ENCODE peak calls at places on chromosomes 3 and 15, in four cellular contexts. L is A549; Y is AG04449; K is activated CD4-positive, alpha-beta T cell treated with anti-CD3 and anti-CD28 coated beads for 24 hours. N is an unnamed sample.

GRCh38 chr15:64753419-64754185 is 21.8 kb downstream of the RBPMS2 start:
- DNase-seq in Y (no peak), L (no peak), K (no peak), N (no peak)

GRCh38 chr3:190205739-190206138 is 85.0 kb upstream of the P3H2 start:
- DNase-seq in Y (no peak), L (peak), K (no peak), N (no peak)

GRCh38 chr3:128559486-128560225 is 66.7 kb upstream of the GATA2 start:
- DNase-seq in Y (no peak), L (no peak), K (no peak), N (no peak)

GRCh38 chr3:8110966-8111798 is 390.4 kb upstream of the LMCD1 start:
- DNase-seq in L (peak), K (peak), Y (no peak), N (peak)

GRCh38 chr15:69723404-69724097 is 270.9 kb downstream of the RPLP1 start:
- DNase-seq in Y (no peak), L (no peak), K (no peak), N (no peak)

GRCh38 chr15:70100495-70101331 is 3.0 kb upstream of the TLE3 start:
- DNase-seq in Y (no peak), K (peak), L (peak), N (no peak)

GRCh38 chr15:63483521-63484371 is 20.6 kb upstream of the USP3 start:
- DNase-seq in K (no peak), Y (no peak), L (no peak), N (no peak)

GRCh38 chr3:122578110-122578740 is 775 bp downstream of the PARP15 start:
- DNase-seq in L (no peak), K (no peak), Y (no peak), N (no peak)

GRCh38 chr3:55884491-55885285 is 397.6 kb upstream of the WNT5A start:
- DNase-seq in K (no peak), Y (no peak), L (no peak), N (no peak)

GRCh38 chr3:16477054-16477453 is 36.4 kb downstream of the RFTN1 start:
- DNase-seq in Y (no peak), K (no peak), L (no peak), N (no peak)

GRCh38 chr3:65888980-65889706 is 149.6 kb downstream of the MAGI1 start:
- DNase-seq in K (no peak), Y (peak), L (peak), N (no peak)

GRCh38 chr3:164479406-164479805 is 598.9 kb downstream of the SI start:
- DNase-seq in L (no peak), Y (no peak), K (no peak), N (no peak)

GRCh38 chr3:56157693-56158092 is 310.6 kb downstream of the ERC2 start:
- DNase-seq in Y (no peak), L (no peak), K (no peak), N (no peak)

GRCh38 chr3:58487140-58487886 is 4.6 kb upstream of the KCTD6 start:
- DNase-seq in Y (no peak), L (no peak), K (no peak), N (no peak)

GRCh38 chr3:73622135-73622534 is 2.6 kb downstream of the PDZRN3 start:
- DNase-seq in Y (no peak), K (no peak), L (no peak), N (peak)

GRCh38 chr3:160810360-160810759 is 54.3 kb downstream of the PPM1L start:
- DNase-seq in Y (no peak), K (no peak), L (no peak), N (no peak)

GRCh38 chr3:114553949-114554593 is 260.2 kb downstream of the TIGIT start:
- DNase-seq in Y (no peak), L (no peak), K (no peak), N (no peak)

GRCh38 chr3:66377800-66378199 is 123.0 kb downstream of the LRIG1 start:
- DNase-seq in L (no peak), Y (no peak), K (no peak), N (no peak)

GRCh38 chr3:195266428-195266827 is 4.5 kb downstream of the XXYLT1 start:
- DNase-seq in Y (no peak), L (no peak), K (no peak), N (no peak)

GRCh38 chr3:66553714-66554113 is 52.9 kb upstream of the LRIG1 start:
- DNase-seq in L (no peak), Y (no peak), K (no peak), N (no peak)